ENCODE peak calls at places on chromosomes 1 and 21, in seven cellular contexts. D, X, F, K, V, S and A are unnamed samples.

GRCh38 chr1:228801068-228801467 is 65.8 kb downstream of the RHOU start:
- DNase-seq in D (no peak), X (no peak), F (peak), K (no peak), V (no peak), S (peak), A (no peak)

GRCh38 chr1:60427701-60428100 is 354.1 kb upstream of the C1orf87 start:
- DNase-seq in D (no peak), X (no peak), F (no peak), K (peak), V (no peak), S (no peak), A (no peak)

GRCh38 chr1:13710097-13710496 is 10.1 kb downstream of the PRDM2 start:
- DNase-seq in D (no peak), X (no peak), F (no peak), K (no peak), V (no peak), S (no peak), A (no peak)

GRCh38 chr1:214464303-214465287 is 86.8 kb downstream of the PTPN14 start:
- DNase-seq in D (no peak), X (no peak), F (no peak), K (no peak), V (no peak), S (no peak), A (no peak)

GRCh38 chr1:155933591-155934096 is 569 bp downstream of the KHDC4 start:
- DNase-seq in D (no peak), X (no peak), F (no peak), K (peak), V (no peak), S (no peak), A (no peak)

GRCh38 chr21:42311160-42311559 is 4.0 kb downstream of the TFF3 start:
- DNase-seq in D (no peak), X (no peak), F (no peak), K (no peak), V (no peak), S (no peak), A (no peak)

GRCh38 chr1:175572932-175573871 is 170.2 kb downstream of the TNR start:
- DNase-seq in D (no peak), X (no peak), F (no peak), K (peak), V (no peak), S (peak), A (no peak)

GRCh38 chr1:205325334-205325884 is 3.9 kb upstream of the NUAK2 start:
- DNase-seq in D (peak), X (peak), F (peak), K (peak), V (peak), S (peak), A (peak)

GRCh38 chr1:234430691-234431090 is 48.3 kb downstream of the TARBP1 start:
- DNase-seq in D (no peak), X (no peak), F (no peak), K (no peak), V (no peak), S (no peak), A (no peak)

GRCh38 chr1:18735369-18735997 is 104.8 kb downstream of the PAX7 start:
- DNase-seq in D (no peak), X (no peak), F (no peak), K (no peak), V (no peak), S (no peak), A (no peak)

GRCh38 chr21:21018841-21019240 is 20.6 kb downstream of the NCAM2 start:
- DNase-seq in D (no peak), X (no peak), F (no peak), K (peak), V (no peak), S (no peak), A (no peak)

GRCh38 chr21:38793926-38794713 is 11.6 kb upstream of the ETS2 start:
- DNase-seq in D (peak), X (no peak), F (no peak), K (peak), V (no peak), S (no peak), A (no peak)

GRCh38 chr1:161486806-161487482 is 18.3 kb upstream of the FCGR2A start:
- DNase-seq in D (peak), X (peak), F (peak), K (peak), V (no peak), S (peak), A (peak)

GRCh38 chr1:36269408-36269838 is 36.7 kb upstream of the SH3D21 start:
- DNase-seq in D (peak), X (no peak), F (peak), K (peak), V (no peak), S (no peak), A (no peak)

GRCh38 chr1:35564884-35565741 is 7.5 kb downstream of the NCDN start:
- DNase-seq in D (no peak), X (no peak), F (no peak), K (no peak), V (no peak), S (no peak), A (no peak)

GRCh38 chr1:7707527-7707926 is 63.6 kb upstream of the VAMP3 start:
- DNase-seq in D (no peak), X (peak), F (no peak), K (no peak), V (no peak), S (no peak), A (no peak)

GRCh38 chr1:94339229-94339927 is 78.8 kb upstream of the ABCD3 start:
- DNase-seq in D (no peak), X (no peak), F (no peak), K (no peak), V (no peak), S (no peak), A (no peak)

GRCh38 chr1:46171872-46172271 is 3.0 kb upstream of the TSPAN1 start:
- DNase-seq in D (no peak), X (no peak), F (no peak), K (peak), V (no peak), S (no peak), A (no peak)

GRCh38 chr1:108745980-108746381 is 493 bp upstream of the STXBP3 start:
- DNase-seq in D (no peak), X (no peak), F (no peak), K (no peak), V (no peak), S (no peak), A (no peak)

GRCh38 chr1:241799414-241799813 is 48.6 kb upstream of the EXO1 start:
- DNase-seq in D (no peak), X (no peak), F (peak), K (no peak), V (no peak), S (no peak), A (no peak)

GRCh38 chr21:36966066-36966845 is at the start of gene HLCS:
- DNase-seq in D (peak), X (peak), F (peak), K (peak), V (peak), S (peak), A (peak)

GRCh38 chr21:15752763-15753407 is 23.1 kb downstream of the USP25 start:
- DNase-seq in D (no peak), X (no peak), F (no peak), K (no peak), V (no peak), S (no peak), A (no peak)

GRCh38 chr1:55560246-55560645 is 345.1 kb upstream of the USP24 start:
- DNase-seq in D (no peak), X (no peak), F (no peak), K (no peak), V (no peak), S (no peak), A (no peak)

GRCh38 chr1:215728206-215728605 is 161.1 kb downstream of the KCTD3 start:
- DNase-seq in D (no peak), X (no peak), F (no peak), K (no peak), V (no peak), S (no peak), A (no peak)

GRCh38 chr1:232293361-232293760 is 336.6 kb downstream of the SIPA1L2 start:
- DNase-seq in D (no peak), X (no peak), F (no peak), K (no peak), V (no peak), S (no peak), A (no peak)

GRCh38 chr21:46618738-46619369 is 14.0 kb upstream of the S100B start:
- DNase-seq in D (no peak), X (no peak), F (no peak), K (no peak), V (no peak), S (no peak), A (no peak)

GRCh38 chr1:214946615-214947014 is 135.9 kb upstream of the KCNK2 start:
- DNase-seq in D (no peak), X (no peak), F (peak), K (no peak), V (no peak), S (no peak), A (no peak)

GRCh38 chr1:111289371-111289770 is 1.3 kb upstream of the CHIA start:
- DNase-seq in D (no peak), X (no peak), F (no peak), K (no peak), V (no peak), S (no peak), A (no peak)

GRCh38 chr1:2468041-2468472 is 8.0 kb upstream of the PLCH2 start:
- DNase-seq in D (no peak), X (no peak), F (no peak), K (no peak), V (no peak), S (peak), A (peak)

GRCh38 chr1:39960461-39960958 is 5.6 kb downstream of the MFSD2A start:
- DNase-seq in D (no peak), X (no peak), F (no peak), K (peak), V (no peak), S (peak), A (peak)

GRCh38 chr1:48876221-48876785 is 99.6 kb upstream of the BEND5 start:
- DNase-seq in D (peak), X (peak), F (peak), K (peak), V (no peak), S (no peak), A (no peak)

GRCh38 chr1:204746838-204747442 is 61.4 kb upstream of the LRRN2 start:
- DNase-seq in D (peak), X (peak), F (peak), K (peak), V (no peak), S (peak), A (peak)

GRCh38 chr1:154760469-154760933 is 109.6 kb downstream of the KCNN3 start:
- DNase-seq in D (peak), X (no peak), F (no peak), K (peak), V (peak), S (peak), A (peak)

GRCh38 chr1:70140894-70141293 is 64.5 kb downstream of the LRRC40 start:
- DNase-seq in D (no peak), X (no peak), F (peak), K (no peak), V (no peak), S (no peak), A (no peak)

GRCh38 chr1:108828074-108828961 is 28.6 kb downstream of the AKNAD1 start:
- DNase-seq in D (peak), X (peak), F (peak), K (peak), V (peak), S (peak), A (peak)

GRCh38 chr21:16176570-16176969 is 446.8 kb downstream of the USP25 start:
- DNase-seq in D (no peak), X (no peak), F (no peak), K (no peak), V (peak), S (no peak), A (no peak)

GRCh38 chr1:24641646-24642151 is 1.4 kb upstream of the SRRM1 start:
- DNase-seq in D (no peak), X (peak), F (peak), K (peak), V (peak), S (peak), A (no peak)

GRCh38 chr1:84253891-84254290 is 47.6 kb upstream of the SAMD13 start:
- DNase-seq in D (peak), X (peak), F (peak), K (peak), V (no peak), S (peak), A (no peak)